ENCODE peak calls at places on chromosomes 6 and 20, in eight cellular contexts. T is thoracic aorta; S is lung; W is psoas muscle; U is colonic mucosa; H is CD8-positive, alpha-beta T cell; V is HepG2; L is breast epithelium. G is an unnamed sample. For H3K36me3, the result is how much of the 10 kb centered on the place peaks cover.

GRCh38 chr6:80183019-80183418 is 76.5 kb downstream of the BCKDHB start:
- DNase-seq in H (no peak), V (no peak), L (no peak), W (no peak), U (no peak), S (no peak), T (no peak), G (no peak)

GRCh38 chr6:43144879-43145278 is 26.2 kb upstream of the SRF start:
- DNase-seq in U (no peak), H (no peak), W (no peak), L (no peak), S (no peak), T (no peak), V (no peak), G (no peak)

GRCh38 chr6:41723178-41723935 is 12.1 kb downstream of the TFEB start:
- DNase-seq in T (peak), L (peak), U (peak), S (peak), W (peak), V (peak), H (no peak), G (peak)

GRCh38 chr20:3174442-3175263 is 1.3 kb upstream of the LZTS3 start:
- DNase-seq in H (no peak), S (no peak), T (no peak), L (no peak), W (no peak), U (no peak), V (no peak), G (no peak)

GRCh38 chr20:31824554-31825313 is 5.6 kb downstream of the MYLK2 start:
- DNase-seq in T (no peak), W (peak), H (no peak), U (no peak), S (no peak), V (no peak), L (no peak), G (no peak)

GRCh38 chr6:99184696-99185095 is 164.8 kb downstream of the FAXC start:
- DNase-seq in W (no peak), V (no peak), L (no peak), H (no peak), T (no peak), S (no peak), U (no peak), G (no peak)

GRCh38 chr6:90446164-90446563 is 140.7 kb downstream of the MAP3K7 start:
- DNase-seq in T (no peak), H (no peak), U (no peak), W (no peak), L (no peak), S (no peak), V (no peak), G (no peak)

GRCh38 chr6:15137086-15137485 is 108.8 kb upstream of the JARID2 start:
- DNase-seq in U (no peak), H (no peak), L (no peak), T (no peak), W (no peak), V (no peak), S (no peak), G (no peak)

GRCh38 chr6:101630956-101631355 is 237.4 kb downstream of the GRIK2 start:
- DNase-seq in S (no peak), W (no peak), H (no peak), T (no peak), L (no peak), V (no peak), U (no peak), G (no peak)

GRCh38 chr6:63565058-63565726 is 7.1 kb upstream of the LOC128125822 start:
- DNase-seq in T (no peak), S (no peak), L (no peak), U (peak), H (no peak), V (peak), W (no peak), G (no peak)

GRCh38 chr20:610130-611046 is at the start of gene TCF15:
- DNase-seq in U (no peak), V (no peak), W (peak), H (no peak), S (no peak), T (no peak), L (no peak), G (no peak)

GRCh38 chr6:122033564-122034181 is 365.8 kb upstream of the HSF2 start:
- DNase-seq in L (no peak), W (no peak), T (no peak), H (no peak), U (no peak), V (peak), S (no peak), G (no peak)

GRCh38 chr6:10481101-10481500 is 40.0 kb upstream of the GCNT2 start:
- DNase-seq in U (no peak), V (no peak), T (no peak), L (no peak), S (no peak), H (no peak), W (no peak), G (no peak)

GRCh38 chr6:150417899-150418824 is 49.4 kb downstream of the IYD start:
- DNase-seq in W (no peak), T (no peak), L (no peak), S (no peak), U (peak), V (peak), H (no peak), G (no peak)

GRCh38 chr20:44187054-44187762 is at the start of gene JPH2:
- DNase-seq in U (peak), S (no peak), T (peak), W (peak), V (no peak), L (peak), H (no peak), G (no peak)

GRCh38 chr20:36465109-36466080 is 75.9 kb upstream of the MYL9 start:
- DNase-seq in W (peak), U (peak), S (no peak), T (no peak), H (no peak), L (no peak), V (peak), G (peak)

DNA sequence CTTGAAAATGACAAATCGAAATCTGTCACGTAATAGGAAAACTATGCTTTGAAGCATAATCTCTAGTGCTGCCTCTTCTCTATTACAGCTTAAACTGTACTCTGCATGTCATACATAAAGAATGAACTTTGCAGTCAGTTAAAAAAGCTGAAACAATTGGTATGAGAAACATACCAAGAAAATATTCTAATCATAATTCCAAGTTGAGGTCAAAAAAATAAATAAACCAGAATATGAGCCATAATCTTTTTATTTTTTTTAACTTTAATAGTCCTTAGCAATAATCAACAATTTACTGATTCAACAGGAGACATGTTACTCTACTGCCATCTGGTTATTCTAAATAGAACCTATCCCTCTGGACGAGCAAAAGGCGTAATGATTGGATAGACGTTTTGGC is 224.3 kb upstream of the FLRT3 start:
- DNase-seq in L (no peak), V (no peak), S (no peak), H (no peak), T (no peak), U (no peak), W (no peak), G (no peak)
- TF ChIP-seq CTCF in L (no peak), V (no peak), S (no peak), H (no peak), T (no peak), U (no peak), W (no peak), G (no peak)

GRCh38 chr6:151431336-151431735 is 20.6 kb downstream of the RMND1 start:
- DNase-seq in U (no peak), W (no peak), H (no peak), L (no peak), V (no peak), S (no peak), T (no peak), G (no peak)

GRCh38 chr6:151428336-151428735 is 23.6 kb downstream of the RMND1 start:
- DNase-seq in S (no peak), U (no peak), W (no peak), T (no peak), L (no peak), H (no peak), V (no peak), G (no peak)

GRCh38 chr6:151430886-151431285 is 21.0 kb downstream of the RMND1 start:
- DNase-seq in W (no peak), S (no peak), U (no peak), L (no peak), H (no peak), V (peak), T (no peak), G (no peak)

GRCh38 chr6:151422981-151423380 is 28.9 kb downstream of the RMND1 start:
- DNase-seq in T (no peak), H (no peak), L (no peak), U (no peak), W (no peak), V (no peak), S (no peak), G (no peak)

GRCh38 chr6:151425561-151425960 is 26.4 kb downstream of the RMND1 start:
- DNase-seq in L (no peak), H (no peak), S (no peak), W (no peak), T (no peak), V (no peak), U (no peak), G (no peak)
- H3K36me3 ChIP-seq in L (under half), H (under half), S (under half), W (half or more), T (under half), V (under half), U (under half), G (half or more)

DNA sequence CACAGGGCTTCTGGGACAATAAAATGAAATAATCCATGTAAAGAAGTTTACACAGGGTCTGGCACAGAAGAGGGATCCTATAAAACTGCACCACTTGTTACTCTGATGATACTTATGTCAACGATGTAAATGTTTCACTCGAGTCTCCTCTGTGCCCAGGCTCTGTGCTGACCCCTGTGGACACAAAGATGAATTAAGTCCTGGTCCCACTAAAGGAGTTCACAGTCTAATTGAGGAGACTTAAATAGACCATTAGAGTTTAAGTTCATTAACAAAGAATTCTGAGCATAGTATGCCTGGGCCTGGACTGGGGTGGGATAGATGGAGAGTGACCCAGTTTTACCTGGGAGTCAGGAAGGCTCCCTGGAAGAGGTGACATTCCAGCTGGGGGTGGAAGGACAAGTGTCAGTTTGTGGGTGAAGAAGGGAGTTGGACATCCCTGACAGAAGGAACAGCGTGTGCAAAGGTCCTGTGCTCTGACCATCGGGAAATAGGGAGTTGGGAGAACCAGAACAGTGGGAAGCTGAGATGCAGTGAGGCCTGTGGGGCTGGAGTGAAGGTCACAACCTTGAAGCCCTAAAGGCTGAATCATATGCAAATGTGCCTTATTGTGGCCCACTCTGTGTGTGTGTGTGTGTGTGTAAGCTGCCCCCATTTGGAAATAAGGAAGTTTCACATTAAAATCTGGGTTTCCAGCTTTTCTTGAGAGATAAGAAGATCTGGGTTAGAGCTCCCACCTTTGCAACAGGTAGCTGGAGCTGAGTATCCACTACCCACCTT is 1.1 kb downstream of the OCSTAMP start:
- DNase-seq in W (no peak), V (no peak), U (no peak), T (no peak), H (no peak), L (no peak), S (no peak), G (no peak)
- TF ChIP-seq CTCF in W (no peak), V (no peak), U (no peak), T (no peak), H (no peak), L (no peak), S (no peak), G (no peak)

GRCh38 chr20:53575481-53576194 is 18.0 kb downstream of the ZNF217 start:
- DNase-seq in H (peak), U (no peak), S (no peak), T (no peak), V (no peak), W (no peak), L (no peak), G (no peak)
- H3K36me3 ChIP-seq in H (half or more), U (under half), S (under half), T (under half), V (half or more), W (half or more), L (under half), G (half or more)

GRCh38 chr6:71387179-71387578 is 98.6 kb downstream of the OGFRL1 start:
- DNase-seq in W (no peak), S (no peak), T (no peak), H (no peak), L (no peak), V (no peak), U (no peak), G (no peak)

GRCh38 chr6:71386215-71386614 is 97.6 kb downstream of the OGFRL1 start:
- DNase-seq in U (no peak), T (no peak), S (no peak), H (no peak), L (no peak), V (no peak), W (no peak), G (no peak)

GRCh38 chr6:71385111-71385822 is 96.7 kb downstream of the OGFRL1 start:
- DNase-seq in S (no peak), L (no peak), V (no peak), U (no peak), T (no peak), H (no peak), W (no peak), G (no peak)

GRCh38 chr6:71383891-71384489 is 95.4 kb downstream of the OGFRL1 start:
- DNase-seq in H (no peak), L (no peak), W (no peak), S (no peak), V (peak), U (no peak), T (no peak), G (no peak)

DNA sequence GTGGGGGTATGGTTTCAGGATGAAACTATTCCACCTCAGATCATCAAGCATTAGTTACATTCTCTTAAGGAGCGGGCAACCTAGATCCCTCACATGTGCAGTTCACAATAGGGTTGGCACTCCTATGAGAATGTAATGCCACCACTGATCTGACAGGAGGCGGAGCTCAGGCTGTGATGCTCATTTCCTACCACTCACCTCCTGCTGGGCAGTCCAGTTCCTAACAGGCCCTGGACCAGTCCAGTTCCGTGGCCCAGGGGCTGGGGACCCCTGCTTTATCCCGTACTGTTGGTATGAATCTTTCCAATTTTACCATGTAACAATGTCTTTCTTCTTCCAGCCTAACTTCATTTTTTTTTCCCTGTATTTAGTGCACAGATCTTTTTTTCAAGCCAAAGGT is 94.9 kb downstream of the OGFRL1 start:
- DNase-seq in L (no peak), T (no peak), H (no peak), U (no peak), V (no peak), W (no peak), S (no peak), G (no peak)
- TF ChIP-seq CTCF in L (no peak), T (no peak), H (no peak), U (no peak), V (no peak), W (no peak), S (no peak), G (no peak)

G was measured in suprapubic skin.